ENCODE peak calls at places on chromosome 7, in five cellular contexts. One of them, this sample, is unnamed.

GRCh38 chr7:106128846-106129245 is 16.7 kb upstream of the SYPL1 start:
- DNase-seq in left ventricle myocardium superior: no peak
- DNase-seq in AG10803: peak
- DNase-seq in activated CD4-positive, CD25-positive, alpha-beta regulatory T cell treated with anti-CD3 and anti-CD28 coated beads, Interleukin-2, amount 50 U/mL, for 72 hours: no peak
- DNase-seq in stimulated activated naive B cell treated with anti-CD40 and anti-IgM and Interleukin-4, amounts not matched to agents 10 μg/mL and 1 μg/mL and 100 μg/mL, for 72 hours: no peak
- DNase-seq in this sample: no peak

GRCh38 chr7:116674508-116675173 is 2.6 kb downstream of the MET start:
- DNase-seq in left ventricle myocardium superior: no peak
- DNase-seq in AG10803: peak
- DNase-seq in activated CD4-positive, CD25-positive, alpha-beta regulatory T cell treated with anti-CD3 and anti-CD28 coated beads, Interleukin-2, amount 50 U/mL, for 72 hours: no peak
- DNase-seq in stimulated activated naive B cell treated with anti-CD40 and anti-IgM and Interleukin-4, amounts not matched to agents 10 μg/mL and 1 μg/mL and 100 μg/mL, for 72 hours: no peak
- DNase-seq in this sample: no peak

GRCh38 chr7:114922652-114923402 is 933 bp downstream of the MDFIC start:
- DNase-seq in left ventricle myocardium superior: peak
- DNase-seq in AG10803: peak
- DNase-seq in activated CD4-positive, CD25-positive, alpha-beta regulatory T cell treated with anti-CD3 and anti-CD28 coated beads, Interleukin-2, amount 50 U/mL, for 72 hours: peak
- DNase-seq in stimulated activated naive B cell treated with anti-CD40 and anti-IgM and Interleukin-4, amounts not matched to agents 10 μg/mL and 1 μg/mL and 100 μg/mL, for 72 hours: peak
- DNase-seq in this sample: peak

GRCh38 chr7:138459300-138460175 is 521 bp upstream of the TRIM24 start:
- DNase-seq in left ventricle myocardium superior: no peak
- DNase-seq in AG10803: peak
- DNase-seq in activated CD4-positive, CD25-positive, alpha-beta regulatory T cell treated with anti-CD3 and anti-CD28 coated beads, Interleukin-2, amount 50 U/mL, for 72 hours: peak
- DNase-seq in stimulated activated naive B cell treated with anti-CD40 and anti-IgM and Interleukin-4, amounts not matched to agents 10 μg/mL and 1 μg/mL and 100 μg/mL, for 72 hours: peak
- DNase-seq in this sample: no peak

GRCh38 chr7:3911685-3912084 is 610.6 kb downstream of the SDK1 start:
- DNase-seq in left ventricle myocardium superior: no peak
- DNase-seq in AG10803: no peak
- DNase-seq in activated CD4-positive, CD25-positive, alpha-beta regulatory T cell treated with anti-CD3 and anti-CD28 coated beads, Interleukin-2, amount 50 U/mL, for 72 hours: no peak
- DNase-seq in stimulated activated naive B cell treated with anti-CD40 and anti-IgM and Interleukin-4, amounts not matched to agents 10 μg/mL and 1 μg/mL and 100 μg/mL, for 72 hours: no peak
- DNase-seq in this sample: no peak

GRCh38 chr7:135359633-135360032 is 126.0 kb downstream of the STRA8 start:
- DNase-seq in left ventricle myocardium superior: no peak
- DNase-seq in AG10803: no peak
- DNase-seq in activated CD4-positive, CD25-positive, alpha-beta regulatory T cell treated with anti-CD3 and anti-CD28 coated beads, Interleukin-2, amount 50 U/mL, for 72 hours: no peak
- DNase-seq in stimulated activated naive B cell treated with anti-CD40 and anti-IgM and Interleukin-4, amounts not matched to agents 10 μg/mL and 1 μg/mL and 100 μg/mL, for 72 hours: no peak
- DNase-seq in this sample: no peak

GRCh38 chr7:158495780-158496179 is 91.8 kb downstream of the PTPRN2 start:
- DNase-seq in left ventricle myocardium superior: peak
- DNase-seq in AG10803: no peak
- DNase-seq in activated CD4-positive, CD25-positive, alpha-beta regulatory T cell treated with anti-CD3 and anti-CD28 coated beads, Interleukin-2, amount 50 U/mL, for 72 hours: no peak
- DNase-seq in stimulated activated naive B cell treated with anti-CD40 and anti-IgM and Interleukin-4, amounts not matched to agents 10 μg/mL and 1 μg/mL and 100 μg/mL, for 72 hours: no peak
- DNase-seq in this sample: no peak

GRCh38 chr7:373818-374705 is 84.1 kb downstream of the FOXL3 start:
- DNase-seq in left ventricle myocardium superior: no peak
- DNase-seq in AG10803: no peak
- DNase-seq in activated CD4-positive, CD25-positive, alpha-beta regulatory T cell treated with anti-CD3 and anti-CD28 coated beads, Interleukin-2, amount 50 U/mL, for 72 hours: peak
- DNase-seq in stimulated activated naive B cell treated with anti-CD40 and anti-IgM and Interleukin-4, amounts not matched to agents 10 μg/mL and 1 μg/mL and 100 μg/mL, for 72 hours: no peak
- DNase-seq in this sample: peak

GRCh38 chr7:21106296-21106732 is 319.6 kb upstream of the SP8 start:
- DNase-seq in left ventricle myocardium superior: no peak
- DNase-seq in AG10803: no peak
- DNase-seq in activated CD4-positive, CD25-positive, alpha-beta regulatory T cell treated with anti-CD3 and anti-CD28 coated beads, Interleukin-2, amount 50 U/mL, for 72 hours: no peak
- DNase-seq in stimulated activated naive B cell treated with anti-CD40 and anti-IgM and Interleukin-4, amounts not matched to agents 10 μg/mL and 1 μg/mL and 100 μg/mL, for 72 hours: no peak
- DNase-seq in this sample: no peak

GRCh38 chr7:1902231-1902855 is 232.3 kb downstream of the ELFN1 start:
- DNase-seq in left ventricle myocardium superior: peak
- DNase-seq in AG10803: no peak
- DNase-seq in activated CD4-positive, CD25-positive, alpha-beta regulatory T cell treated with anti-CD3 and anti-CD28 coated beads, Interleukin-2, amount 50 U/mL, for 72 hours: no peak
- DNase-seq in stimulated activated naive B cell treated with anti-CD40 and anti-IgM and Interleukin-4, amounts not matched to agents 10 μg/mL and 1 μg/mL and 100 μg/mL, for 72 hours: no peak
- DNase-seq in this sample: no peak

GRCh38 chr7:105256621-105257283 is 132.0 kb downstream of the SRPK2 start:
- DNase-seq in left ventricle myocardium superior: no peak
- DNase-seq in AG10803: peak
- DNase-seq in activated CD4-positive, CD25-positive, alpha-beta regulatory T cell treated with anti-CD3 and anti-CD28 coated beads, Interleukin-2, amount 50 U/mL, for 72 hours: no peak
- DNase-seq in stimulated activated naive B cell treated with anti-CD40 and anti-IgM and Interleukin-4, amounts not matched to agents 10 μg/mL and 1 μg/mL and 100 μg/mL, for 72 hours: no peak
- DNase-seq in this sample: no peak

GRCh38 chr7:138359891-138360582 is 100.0 kb upstream of the TRIM24 start:
- DNase-seq in left ventricle myocardium superior: no peak
- DNase-seq in AG10803: no peak
- DNase-seq in activated CD4-positive, CD25-positive, alpha-beta regulatory T cell treated with anti-CD3 and anti-CD28 coated beads, Interleukin-2, amount 50 U/mL, for 72 hours: no peak
- DNase-seq in stimulated activated naive B cell treated with anti-CD40 and anti-IgM and Interleukin-4, amounts not matched to agents 10 μg/mL and 1 μg/mL and 100 μg/mL, for 72 hours: no peak
- DNase-seq in this sample: no peak

GRCh38 chr7:107559864-107560263 is 3.9 kb downstream of the COG5 start:
- DNase-seq in left ventricle myocardium superior: no peak
- DNase-seq in AG10803: peak
- DNase-seq in activated CD4-positive, CD25-positive, alpha-beta regulatory T cell treated with anti-CD3 and anti-CD28 coated beads, Interleukin-2, amount 50 U/mL, for 72 hours: no peak
- DNase-seq in stimulated activated naive B cell treated with anti-CD40 and anti-IgM and Interleukin-4, amounts not matched to agents 10 μg/mL and 1 μg/mL and 100 μg/mL, for 72 hours: no peak
- DNase-seq in this sample: no peak

GRCh38 chr7:151077705-151078232 is 2.8 kb downstream of the FASTK start:
- DNase-seq in left ventricle myocardium superior: no peak
- DNase-seq in AG10803: no peak
- DNase-seq in activated CD4-positive, CD25-positive, alpha-beta regulatory T cell treated with anti-CD3 and anti-CD28 coated beads, Interleukin-2, amount 50 U/mL, for 72 hours: no peak
- DNase-seq in stimulated activated naive B cell treated with anti-CD40 and anti-IgM and Interleukin-4, amounts not matched to agents 10 μg/mL and 1 μg/mL and 100 μg/mL, for 72 hours: no peak
- DNase-seq in this sample: no peak

GRCh38 chr7:79806161-79806734 is 328.4 kb upstream of the GNAI1 start:
- DNase-seq in left ventricle myocardium superior: no peak
- DNase-seq in AG10803: peak
- DNase-seq in activated CD4-positive, CD25-positive, alpha-beta regulatory T cell treated with anti-CD3 and anti-CD28 coated beads, Interleukin-2, amount 50 U/mL, for 72 hours: no peak
- DNase-seq in stimulated activated naive B cell treated with anti-CD40 and anti-IgM and Interleukin-4, amounts not matched to agents 10 μg/mL and 1 μg/mL and 100 μg/mL, for 72 hours: no peak
- DNase-seq in this sample: no peak

GRCh38 chr7:114082934-114083647 is 164.3 kb upstream of the PPP1R3A start:
- DNase-seq in left ventricle myocardium superior: peak
- DNase-seq in AG10803: no peak
- DNase-seq in activated CD4-positive, CD25-positive, alpha-beta regulatory T cell treated with anti-CD3 and anti-CD28 coated beads, Interleukin-2, amount 50 U/mL, for 72 hours: no peak
- DNase-seq in stimulated activated naive B cell treated with anti-CD40 and anti-IgM and Interleukin-4, amounts not matched to agents 10 μg/mL and 1 μg/mL and 100 μg/mL, for 72 hours: no peak
- DNase-seq in this sample: no peak

GRCh38 chr7:116271980-116272886 is 61.9 kb downstream of the TES start:
- DNase-seq in left ventricle myocardium superior: no peak
- DNase-seq in AG10803: peak
- DNase-seq in activated CD4-positive, CD25-positive, alpha-beta regulatory T cell treated with anti-CD3 and anti-CD28 coated beads, Interleukin-2, amount 50 U/mL, for 72 hours: no peak
- DNase-seq in stimulated activated naive B cell treated with anti-CD40 and anti-IgM and Interleukin-4, amounts not matched to agents 10 μg/mL and 1 μg/mL and 100 μg/mL, for 72 hours: no peak
- DNase-seq in this sample: no peak

GRCh38 chr7:104982773-104983619 is 31.0 kb upstream of the KMT2E start:
- DNase-seq in left ventricle myocardium superior: no peak
- DNase-seq in AG10803: no peak
- DNase-seq in activated CD4-positive, CD25-positive, alpha-beta regulatory T cell treated with anti-CD3 and anti-CD28 coated beads, Interleukin-2, amount 50 U/mL, for 72 hours: no peak
- DNase-seq in stimulated activated naive B cell treated with anti-CD40 and anti-IgM and Interleukin-4, amounts not matched to agents 10 μg/mL and 1 μg/mL and 100 μg/mL, for 72 hours: no peak
- DNase-seq in this sample: no peak

GRCh38 chr7:4665661-4666060 is 16.4 kb upstream of the FOXK1 start:
- DNase-seq in left ventricle myocardium superior: no peak
- DNase-seq in AG10803: peak
- DNase-seq in activated CD4-positive, CD25-positive, alpha-beta regulatory T cell treated with anti-CD3 and anti-CD28 coated beads, Interleukin-2, amount 50 U/mL, for 72 hours: no peak
- DNase-seq in stimulated activated naive B cell treated with anti-CD40 and anti-IgM and Interleukin-4, amounts not matched to agents 10 μg/mL and 1 μg/mL and 100 μg/mL, for 72 hours: no peak
- DNase-seq in this sample: no peak

GRCh38 chr7:134427896-134428295 is 31.0 kb downstream of the AKR1B1 start:
- DNase-seq in left ventricle myocardium superior: no peak
- DNase-seq in AG10803: peak
- DNase-seq in activated CD4-positive, CD25-positive, alpha-beta regulatory T cell treated with anti-CD3 and anti-CD28 coated beads, Interleukin-2, amount 50 U/mL, for 72 hours: no peak
- DNase-seq in stimulated activated naive B cell treated with anti-CD40 and anti-IgM and Interleukin-4, amounts not matched to agents 10 μg/mL and 1 μg/mL and 100 μg/mL, for 72 hours: no peak
- DNase-seq in this sample: no peak

GRCh38 chr7:105849122-105849855 is 27.1 kb downstream of the ATXN7L1 start:
- DNase-seq in left ventricle myocardium superior: no peak
- DNase-seq in AG10803: no peak
- DNase-seq in activated CD4-positive, CD25-positive, alpha-beta regulatory T cell treated with anti-CD3 and anti-CD28 coated beads, Interleukin-2, amount 50 U/mL, for 72 hours: peak
- DNase-seq in stimulated activated naive B cell treated with anti-CD40 and anti-IgM and Interleukin-4, amounts not matched to agents 10 μg/mL and 1 μg/mL and 100 μg/mL, for 72 hours: no peak
- DNase-seq in this sample: no peak

GRCh38 chr7:110442386-110442837 is 648.5 kb upstream of the LRRN3 start:
- DNase-seq in left ventricle myocardium superior: no peak
- DNase-seq in AG10803: no peak
- DNase-seq in activated CD4-positive, CD25-positive, alpha-beta regulatory T cell treated with anti-CD3 and anti-CD28 coated beads, Interleukin-2, amount 50 U/mL, for 72 hours: no peak
- DNase-seq in stimulated activated naive B cell treated with anti-CD40 and anti-IgM and Interleukin-4, amounts not matched to agents 10 μg/mL and 1 μg/mL and 100 μg/mL, for 72 hours: no peak
- DNase-seq in this sample: no peak

GRCh38 chr7:69645683-69646082 is 47.4 kb downstream of the AUTS2 start:
- DNase-seq in left ventricle myocardium superior: no peak
- DNase-seq in AG10803: no peak
- DNase-seq in activated CD4-positive, CD25-positive, alpha-beta regulatory T cell treated with anti-CD3 and anti-CD28 coated beads, Interleukin-2, amount 50 U/mL, for 72 hours: no peak
- DNase-seq in stimulated activated naive B cell treated with anti-CD40 and anti-IgM and Interleukin-4, amounts not matched to agents 10 μg/mL and 1 μg/mL and 100 μg/mL, for 72 hours: no peak
- DNase-seq in this sample: no peak

GRCh38 chr7:86942081-86942480 is 117.4 kb downstream of the ELAPOR2 start:
- DNase-seq in left ventricle myocardium superior: no peak
- DNase-seq in AG10803: no peak
- DNase-seq in activated CD4-positive, CD25-positive, alpha-beta regulatory T cell treated with anti-CD3 and anti-CD28 coated beads, Interleukin-2, amount 50 U/mL, for 72 hours: no peak
- DNase-seq in stimulated activated naive B cell treated with anti-CD40 and anti-IgM and Interleukin-4, amounts not matched to agents 10 μg/mL and 1 μg/mL and 100 μg/mL, for 72 hours: no peak
- DNase-seq in this sample: no peak

GRCh38 chr7:131624536-131624935 is 68.1 kb upstream of the PODXL start:
- DNase-seq in left ventricle myocardium superior: no peak
- DNase-seq in AG10803: no peak
- DNase-seq in activated CD4-positive, CD25-positive, alpha-beta regulatory T cell treated with anti-CD3 and anti-CD28 coated beads, Interleukin-2, amount 50 U/mL, for 72 hours: no peak
- DNase-seq in stimulated activated naive B cell treated with anti-CD40 and anti-IgM and Interleukin-4, amounts not matched to agents 10 μg/mL and 1 μg/mL and 100 μg/mL, for 72 hours: no peak
- DNase-seq in this sample: no peak

GRCh38 chr7:31890198-31890597 is 180.0 kb downstream of the PDE1C start:
- DNase-seq in left ventricle myocardium superior: no peak
- DNase-seq in AG10803: peak
- DNase-seq in activated CD4-positive, CD25-positive, alpha-beta regulatory T cell treated with anti-CD3 and anti-CD28 coated beads, Interleukin-2, amount 50 U/mL, for 72 hours: no peak
- DNase-seq in stimulated activated naive B cell treated with anti-CD40 and anti-IgM and Interleukin-4, amounts not matched to agents 10 μg/mL and 1 μg/mL and 100 μg/mL, for 72 hours: no peak
- DNase-seq in this sample: no peak

GRCh38 chr7:138097064-138097741 is 20.9 kb downstream of the AKR1D1 start:
- DNase-seq in left ventricle myocardium superior: no peak
- DNase-seq in AG10803: peak
- DNase-seq in activated CD4-positive, CD25-positive, alpha-beta regulatory T cell treated with anti-CD3 and anti-CD28 coated beads, Interleukin-2, amount 50 U/mL, for 72 hours: no peak
- DNase-seq in stimulated activated naive B cell treated with anti-CD40 and anti-IgM and Interleukin-4, amounts not matched to agents 10 μg/mL and 1 μg/mL and 100 μg/mL, for 72 hours: no peak
- DNase-seq in this sample: no peak

GRCh38 chr7:17633099-17633498 is 307.2 kb downstream of the SNX13 start:
- DNase-seq in left ventricle myocardium superior: no peak
- DNase-seq in AG10803: peak
- DNase-seq in activated CD4-positive, CD25-positive, alpha-beta regulatory T cell treated with anti-CD3 and anti-CD28 coated beads, Interleukin-2, amount 50 U/mL, for 72 hours: no peak
- DNase-seq in stimulated activated naive B cell treated with anti-CD40 and anti-IgM and Interleukin-4, amounts not matched to agents 10 μg/mL and 1 μg/mL and 100 μg/mL, for 72 hours: no peak
- DNase-seq in this sample: no peak

GRCh38 chr7:77197135-77197534 is 2.5 kb downstream of the FGL2 start:
- DNase-seq in left ventricle myocardium superior: no peak
- DNase-seq in AG10803: no peak
- DNase-seq in activated CD4-positive, CD25-positive, alpha-beta regulatory T cell treated with anti-CD3 and anti-CD28 coated beads, Interleukin-2, amount 50 U/mL, for 72 hours: no peak
- DNase-seq in stimulated activated naive B cell treated with anti-CD40 and anti-IgM and Interleukin-4, amounts not matched to agents 10 μg/mL and 1 μg/mL and 100 μg/mL, for 72 hours: no peak
- DNase-seq in this sample: no peak

GRCh38 chr7:157907091-157907490 is 570.3 kb downstream of the DNAJB6 start:
- DNase-seq in left ventricle myocardium superior: no peak
- DNase-seq in AG10803: no peak
- DNase-seq in activated CD4-positive, CD25-positive, alpha-beta regulatory T cell treated with anti-CD3 and anti-CD28 coated beads, Interleukin-2, amount 50 U/mL, for 72 hours: no peak
- DNase-seq in stimulated activated naive B cell treated with anti-CD40 and anti-IgM and Interleukin-4, amounts not matched to agents 10 μg/mL and 1 μg/mL and 100 μg/mL, for 72 hours: no peak
- DNase-seq in this sample: no peak

GRCh38 chr7:85695041-85695990 is 508.5 kb upstream of the SEMA3D start:
- DNase-seq in left ventricle myocardium superior: no peak
- DNase-seq in AG10803: peak
- DNase-seq in activated CD4-positive, CD25-positive, alpha-beta regulatory T cell treated with anti-CD3 and anti-CD28 coated beads, Interleukin-2, amount 50 U/mL, for 72 hours: no peak
- DNase-seq in stimulated activated naive B cell treated with anti-CD40 and anti-IgM and Interleukin-4, amounts not matched to agents 10 μg/mL and 1 μg/mL and 100 μg/mL, for 72 hours: no peak
- DNase-seq in this sample: no peak

GRCh38 chr7:156950381-156950858 is 908 bp downstream of the NOM1 start:
- DNase-seq in left ventricle myocardium superior: no peak
- DNase-seq in AG10803: no peak
- DNase-seq in activated CD4-positive, CD25-positive, alpha-beta regulatory T cell treated with anti-CD3 and anti-CD28 coated beads, Interleukin-2, amount 50 U/mL, for 72 hours: no peak
- DNase-seq in stimulated activated naive B cell treated with anti-CD40 and anti-IgM and Interleukin-4, amounts not matched to agents 10 μg/mL and 1 μg/mL and 100 μg/mL, for 72 hours: no peak
- DNase-seq in this sample: no peak

GRCh38 chr7:40469481-40469880 is 334.7 kb downstream of the SUGCT start:
- DNase-seq in left ventricle myocardium superior: no peak
- DNase-seq in AG10803: peak
- DNase-seq in activated CD4-positive, CD25-positive, alpha-beta regulatory T cell treated with anti-CD3 and anti-CD28 coated beads, Interleukin-2, amount 50 U/mL, for 72 hours: no peak
- DNase-seq in stimulated activated naive B cell treated with anti-CD40 and anti-IgM and Interleukin-4, amounts not matched to agents 10 μg/mL and 1 μg/mL and 100 μg/mL, for 72 hours: no peak
- DNase-seq in this sample: no peak

GRCh38 chr7:116545411-116545993 is 20.7 kb downstream of the CAV1 start:
- DNase-seq in left ventricle myocardium superior: no peak
- DNase-seq in AG10803: no peak
- DNase-seq in activated CD4-positive, CD25-positive, alpha-beta regulatory T cell treated with anti-CD3 and anti-CD28 coated beads, Interleukin-2, amount 50 U/mL, for 72 hours: no peak
- DNase-seq in stimulated activated naive B cell treated with anti-CD40 and anti-IgM and Interleukin-4, amounts not matched to agents 10 μg/mL and 1 μg/mL and 100 μg/mL, for 72 hours: no peak
- DNase-seq in this sample: no peak